ENCODE peak calls at places on chromosome 15, in four cellular contexts. Z is neural progenitor cell, H is psoas muscle, B is NCI-H1417. X is an unnamed sample.

GRCh38 chr15:31801152-31801551 is 229.2 kb upstream of the CHRNA7 start:
- DNase-seq in Z (no peak), H (peak; percentile 17), B (no peak), X (peak; percentile 24)

GRCh38 chr15:99437315-99438221 is 128.2 kb upstream of the MEF2A start:
- DNase-seq in Z (no peak), H (no peak), B (no peak), X (peak; percentile 21)

GRCh38 chr15:77026501-77027110 is 31.7 kb downstream of the PSTPIP1 start:
- DNase-seq in Z (no peak), H (no peak), B (no peak), X (peak; percentile 16)

GRCh38 chr15:28269097-28269496 is 52.9 kb downstream of the HERC2 start:
- DNase-seq in Z (no peak), H (no peak), B (no peak), X (no peak)

GRCh38 chr15:80404719-80405553 is 754 bp downstream of the ARNT2 start:
- DNase-seq in Z (peak; percentile 71), H (peak; percentile 16), B (peak; percentile 81), X (peak; percentile 26)

GRCh38 chr15:57118013-57118799 is 199.8 kb downstream of the TCF12 start:
- DNase-seq in Z (no peak), H (no peak), B (peak; percentile 35), X (no peak)

GRCh38 chr15:70281261-70281810 is 183.6 kb upstream of the TLE3 start:
- DNase-seq in Z (no peak), H (no peak), B (no peak), X (no peak)

GRCh38 chr15:31272558-31273257 is 53.9 kb upstream of the KLF13 start:
- DNase-seq in Z (no peak), H (no peak), B (no peak), X (no peak)

GRCh38 chr15:90300988-90301715 is 35.7 kb downstream of the NGRN start:
- DNase-seq in Z (peak; percentile 85), H (peak; percentile 54), B (peak; percentile 63), X (peak; percentile 54)

GRCh38 chr15:74808840-74809229 is 3.8 kb upstream of the LMAN1L start:
- DNase-seq in Z (peak; percentile 72), H (no peak), B (no peak), X (no peak)

GRCh38 chr15:82952156-82953081 is at the start of gene HOMER2:
- DNase-seq in Z (peak; percentile 79), H (peak; percentile 35), B (peak; percentile 78), X (peak; percentile 32)

GRCh38 chr15:60548101-60548500 is 69.2 kb upstream of the ICE2 start:
- DNase-seq in Z (no peak), H (no peak), B (no peak), X (no peak)

GRCh38 chr15:66269326-66270090 is 16.0 kb upstream of the MEGF11 start:
- DNase-seq in Z (peak; percentile 38), H (no peak), B (peak; percentile 36), X (no peak)

GRCh38 chr15:38461089-38461833 is 7.3 kb downstream of the FAM98B start:
- DNase-seq in Z (no peak), H (no peak), B (no peak), X (no peak)

GRCh38 chr15:79028411-79028964 is 62.1 kb downstream of the RASGRF1 start:
- DNase-seq in Z (peak; percentile 64), H (no peak), B (peak; percentile 81), X (no peak)

GRCh38 chr15:62781081-62781497 is 261.5 kb upstream of the TPM1 start:
- DNase-seq in Z (peak; percentile 28), H (no peak), B (no peak), X (no peak)

GRCh38 chr15:73373221-73373620 is 4.5 kb upstream of the HCN4 start:
- DNase-seq in Z (no peak), H (no peak), B (no peak), X (no peak)

GRCh38 chr15:83697716-83698115 is 43.8 kb downstream of the ADAMTSL3 start:
- DNase-seq in Z (no peak), H (no peak), B (no peak), X (no peak)

GRCh38 chr15:43168192-43169107 is 16.8 kb upstream of the CCNDBP1 start:
- DNase-seq in Z (no peak), H (no peak), B (no peak), X (no peak)